ENCODE peak calls at places on chromosomes 16 and 17, in seven cellular contexts. One of them, this sample, is unnamed.

GRCh38 chr17:19958023-19958422 is 19.6 kb downstream of the AKAP10 start:
- DNase-seq in keratinocyte: peak; percentile 32
- DNase-seq in adrenal gland: peak; percentile 35
- DNase-seq in MM.1S: no peak
- DNase-seq in fibroblast of mammary gland: peak; percentile 76
- DNase-seq in GM23338: peak; percentile 64
- DNase-seq in HepG2: peak; percentile 31
- DNase-seq in this sample: no peak

GRCh38 chr17:57860414-57860999 is 10.7 kb upstream of the MRPS23 start:
- DNase-seq in keratinocyte: no peak
- DNase-seq in adrenal gland: no peak
- DNase-seq in GM23338: no peak
- DNase-seq in fibroblast of mammary gland: no peak
- DNase-seq in HepG2: no peak
- DNase-seq in MM.1S: no peak
- DNase-seq in this sample: no peak

GRCh38 chr16:21626659-21627277 is 25.6 kb downstream of the IGSF6 start:
- DNase-seq in fibroblast of mammary gland: peak; percentile 98
- DNase-seq in adrenal gland: peak; percentile 45
- DNase-seq in keratinocyte: no peak
- DNase-seq in MM.1S: no peak
- DNase-seq in GM23338: no peak
- DNase-seq in HepG2: peak; percentile 83
- DNase-seq in this sample: no peak

GRCh38 chr16:48617711-48618148 is 7.8 kb upstream of the N4BP1 start:
- DNase-seq in adrenal gland: no peak
- DNase-seq in fibroblast of mammary gland: peak; percentile 70
- DNase-seq in keratinocyte: no peak
- DNase-seq in MM.1S: no peak
- DNase-seq in HepG2: no peak
- DNase-seq in GM23338: no peak
- DNase-seq in this sample: peak; percentile 83

GRCh38 chr17:13777003-13777402 is 175.3 kb upstream of the HS3ST3A1 start:
- DNase-seq in keratinocyte: no peak
- DNase-seq in MM.1S: no peak
- DNase-seq in adrenal gland: no peak
- DNase-seq in fibroblast of mammary gland: peak; percentile 56
- DNase-seq in GM23338: no peak
- DNase-seq in HepG2: no peak
- DNase-seq in this sample: no peak

GRCh38 chr17:49993423-49994037 is 1.5 kb downstream of the DLX3 start:
- DNase-seq in keratinocyte: no peak
- DNase-seq in MM.1S: no peak
- DNase-seq in fibroblast of mammary gland: no peak
- DNase-seq in adrenal gland: no peak
- DNase-seq in HepG2: no peak
- DNase-seq in GM23338: peak; percentile 88
- DNase-seq in this sample: no peak

GRCh38 chr16:4519274-4520058 is 19.1 kb downstream of the CDIP1 start:
- DNase-seq in fibroblast of mammary gland: no peak
- DNase-seq in GM23338: no peak
- DNase-seq in HepG2: no peak
- DNase-seq in MM.1S: no peak
- DNase-seq in keratinocyte: no peak
- DNase-seq in adrenal gland: no peak
- DNase-seq in this sample: no peak

GRCh38 chr17:71484546-71484945 is 636.3 kb upstream of the SOX9 start:
- DNase-seq in GM23338: no peak
- DNase-seq in HepG2: no peak
- DNase-seq in fibroblast of mammary gland: no peak
- DNase-seq in adrenal gland: no peak
- DNase-seq in MM.1S: no peak
- DNase-seq in keratinocyte: no peak
- DNase-seq in this sample: no peak

GRCh38 chr17:67035131-67036083 is 8.9 kb upstream of the CACNG1 start:
- DNase-seq in keratinocyte: no peak
- DNase-seq in GM23338: no peak
- DNase-seq in fibroblast of mammary gland: no peak
- DNase-seq in adrenal gland: no peak
- DNase-seq in MM.1S: no peak
- DNase-seq in HepG2: no peak
- DNase-seq in this sample: no peak

GRCh38 chr17:61416540-61417363 is 17.1 kb downstream of the TBX2 start:
- DNase-seq in MM.1S: peak; percentile 74
- DNase-seq in HepG2: peak; percentile 91
- DNase-seq in GM23338: peak; percentile 94
- DNase-seq in keratinocyte: no peak
- DNase-seq in fibroblast of mammary gland: peak; percentile 84
- DNase-seq in adrenal gland: peak; percentile 91
- DNase-seq in this sample: peak; percentile 97

GRCh38 chr17:56902350-56902749 is 11.5 kb downstream of the TRIM25 start:
- DNase-seq in GM23338: no peak
- DNase-seq in adrenal gland: no peak
- DNase-seq in fibroblast of mammary gland: peak; percentile 43
- DNase-seq in MM.1S: no peak
- DNase-seq in HepG2: no peak
- DNase-seq in keratinocyte: no peak
- DNase-seq in this sample: no peak

GRCh38 chr17:80209765-80210164 is 10.4 kb downstream of the SGSH start:
- DNase-seq in MM.1S: no peak
- DNase-seq in keratinocyte: no peak
- DNase-seq in GM23338: no peak
- DNase-seq in fibroblast of mammary gland: no peak
- DNase-seq in HepG2: no peak
- DNase-seq in adrenal gland: no peak
- DNase-seq in this sample: no peak

GRCh38 chr17:62718420-62718819 is 89.7 kb downstream of the MARCHF10 start:
- DNase-seq in keratinocyte: no peak
- DNase-seq in fibroblast of mammary gland: peak; percentile 59
- DNase-seq in GM23338: no peak
- DNase-seq in HepG2: no peak
- DNase-seq in adrenal gland: no peak
- DNase-seq in MM.1S: no peak
- DNase-seq in this sample: no peak

GRCh38 chr17:7754656-7755055 is 37.1 kb downstream of the DNAH2 start:
- DNase-seq in GM23338: no peak
- DNase-seq in HepG2: no peak
- DNase-seq in keratinocyte: no peak
- DNase-seq in MM.1S: no peak
- DNase-seq in adrenal gland: no peak
- DNase-seq in fibroblast of mammary gland: no peak
- DNase-seq in this sample: no peak

GRCh38 chr16:19083670-19084069 is 16.3 kb downstream of the COQ7 start:
- DNase-seq in GM23338: no peak
- DNase-seq in keratinocyte: no peak
- DNase-seq in HepG2: no peak
- DNase-seq in MM.1S: no peak
- DNase-seq in fibroblast of mammary gland: no peak
- DNase-seq in adrenal gland: no peak
- DNase-seq in this sample: no peak

GRCh38 chr16:68287276-68288251 is 23.2 kb downstream of the SLC7A6OS start:
- DNase-seq in adrenal gland: peak; percentile 90
- DNase-seq in fibroblast of mammary gland: peak; percentile 94
- DNase-seq in MM.1S: no peak
- DNase-seq in HepG2: no peak
- DNase-seq in keratinocyte: no peak
- DNase-seq in GM23338: no peak
- DNase-seq in this sample: peak; percentile 90

GRCh38 chr16:49442805-49443204 is 69.2 kb downstream of the C16orf78 start:
- DNase-seq in adrenal gland: no peak
- DNase-seq in HepG2: no peak
- DNase-seq in GM23338: no peak
- DNase-seq in MM.1S: no peak
- DNase-seq in fibroblast of mammary gland: no peak
- DNase-seq in keratinocyte: no peak
- DNase-seq in this sample: no peak

GRCh38 chr16:24729967-24730815 is 740 bp downstream of the TNRC6A start:
- DNase-seq in HepG2: no peak
- DNase-seq in GM23338: peak; percentile 51
- DNase-seq in adrenal gland: peak; percentile 44
- DNase-seq in MM.1S: peak; percentile 19
- DNase-seq in fibroblast of mammary gland: peak; percentile 32
- DNase-seq in keratinocyte: no peak
- DNase-seq in this sample: peak; percentile 26

GRCh38 chr17:56074366-56074765 is 78.9 kb upstream of the ANKFN1 start:
- DNase-seq in GM23338: no peak
- DNase-seq in fibroblast of mammary gland: no peak
- DNase-seq in adrenal gland: no peak
- DNase-seq in MM.1S: no peak
- DNase-seq in keratinocyte: no peak
- DNase-seq in HepG2: no peak
- DNase-seq in this sample: no peak

GRCh38 chr17:62725791-62726249 is 82.3 kb downstream of the MARCHF10 start:
- DNase-seq in GM23338: no peak
- DNase-seq in HepG2: peak; percentile 25
- DNase-seq in adrenal gland: no peak
- DNase-seq in fibroblast of mammary gland: no peak
- DNase-seq in keratinocyte: no peak
- DNase-seq in MM.1S: no peak
- DNase-seq in this sample: no peak

GRCh38 chr16:1159325-1159972 is 6.5 kb downstream of the CACNA1H start:
- DNase-seq in MM.1S: no peak
- DNase-seq in GM23338: no peak
- DNase-seq in HepG2: peak; percentile 25
- DNase-seq in adrenal gland: peak; percentile 62
- DNase-seq in keratinocyte: no peak
- DNase-seq in fibroblast of mammary gland: no peak
- DNase-seq in this sample: no peak

GRCh38 chr17:68489919-68490318 is 22.3 kb upstream of the PRKAR1A start:
- DNase-seq in keratinocyte: no peak
- DNase-seq in GM23338: no peak
- DNase-seq in HepG2: no peak
- DNase-seq in adrenal gland: no peak
- DNase-seq in MM.1S: no peak
- DNase-seq in fibroblast of mammary gland: peak; percentile 75
- DNase-seq in this sample: no peak

GRCh38 chr16:90020838-90021382 is 1.7 kb upstream of the DBNDD1 start:
- DNase-seq in fibroblast of mammary gland: no peak
- DNase-seq in HepG2: peak; percentile 93
- DNase-seq in keratinocyte: no peak
- DNase-seq in adrenal gland: no peak
- DNase-seq in GM23338: no peak
- DNase-seq in MM.1S: no peak
- DNase-seq in this sample: no peak

DNA sequence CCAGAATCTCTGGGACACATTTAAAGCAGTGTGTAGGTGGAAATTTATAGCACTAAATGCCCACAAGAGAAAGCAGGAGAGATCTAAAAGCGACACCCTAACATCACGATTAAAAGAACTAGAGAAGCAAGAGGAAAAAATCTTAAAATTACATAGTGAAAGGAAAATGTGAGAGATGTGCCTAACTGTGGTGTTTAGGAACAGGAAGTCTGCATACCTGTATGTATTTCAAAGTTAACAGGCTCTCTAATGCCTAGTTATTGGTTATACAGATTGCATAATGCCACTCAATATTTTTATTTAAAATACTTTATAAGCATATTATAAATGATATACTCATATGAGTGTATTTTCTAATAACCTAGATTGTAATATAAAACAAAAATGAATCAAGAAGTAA is 25.9 kb downstream of the ZNF267 start:
- DNase-seq in adrenal gland: no peak
- DNase-seq in keratinocyte: no peak
- DNase-seq in MM.1S: no peak
- DNase-seq in GM23338: no peak
- DNase-seq in HepG2: no peak
- DNase-seq in fibroblast of mammary gland: no peak
- DNase-seq in this sample: no peak
- H3K4me3 ChIP-seq in adrenal gland: no peak overlapping the region
- H3K4me3 ChIP-seq in keratinocyte: no peak overlapping the region
- H3K4me3 ChIP-seq in MM.1S: no peak overlapping the region
- H3K4me3 ChIP-seq in GM23338: no peak overlapping the region
- H3K4me3 ChIP-seq in HepG2: no peak overlapping the region
- H3K4me3 ChIP-seq in fibroblast of mammary gland: no peak overlapping the region
- H3K4me3 ChIP-seq in this sample: no peak overlapping the region

GRCh38 chr17:48586355-48586924 is 3.6 kb downstream of the HOXB3 start:
- DNase-seq in fibroblast of mammary gland: no peak
- DNase-seq in GM23338: no peak
- DNase-seq in MM.1S: peak; percentile 14
- DNase-seq in adrenal gland: no peak
- DNase-seq in HepG2: no peak
- DNase-seq in keratinocyte: no peak
- DNase-seq in this sample: no peak
- H3K4me3 ChIP-seq in fibroblast of mammary gland: peak overlapping the region; percentile 78
- H3K4me3 ChIP-seq in GM23338: peak overlapping the region; percentile 47
- H3K4me3 ChIP-seq in MM.1S: peak overlapping the region; percentile 70
- H3K4me3 ChIP-seq in adrenal gland: no peak overlapping the region
- H3K4me3 ChIP-seq in HepG2: no peak overlapping the region
- H3K4me3 ChIP-seq in keratinocyte: no peak overlapping the region
- H3K4me3 ChIP-seq in this sample: peak overlapping the region; percentile 68

DNA sequence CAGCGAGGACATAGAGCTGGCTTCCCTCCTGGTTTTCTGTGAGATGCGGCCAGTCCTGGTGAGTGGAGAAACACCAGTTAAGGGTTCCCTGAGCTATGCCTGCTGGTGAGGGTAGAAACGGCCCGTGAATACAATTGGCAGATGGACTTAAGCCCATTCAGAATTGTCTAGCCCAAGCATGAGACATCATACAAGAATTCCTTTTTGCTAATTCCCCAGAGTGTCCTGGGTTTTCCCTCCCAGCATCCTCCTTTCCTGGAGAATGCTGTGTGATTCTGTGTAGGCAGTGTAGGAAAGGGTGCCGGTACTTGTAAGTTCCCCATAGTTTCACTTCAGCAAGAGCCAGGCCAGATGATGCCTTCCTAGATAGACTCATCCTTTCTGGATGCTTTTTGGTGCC is 65.1 kb downstream of the SDR42E1 start:
- DNase-seq in adrenal gland: no peak
- DNase-seq in HepG2: no peak
- DNase-seq in GM23338: no peak
- DNase-seq in keratinocyte: no peak
- DNase-seq in fibroblast of mammary gland: peak; percentile 64
- DNase-seq in MM.1S: no peak
- DNase-seq in this sample: no peak
- H3K4me3 ChIP-seq in adrenal gland: no peak overlapping the region
- H3K4me3 ChIP-seq in HepG2: no peak overlapping the region
- H3K4me3 ChIP-seq in GM23338: no peak overlapping the region
- H3K4me3 ChIP-seq in keratinocyte: no peak overlapping the region
- H3K4me3 ChIP-seq in fibroblast of mammary gland: no peak overlapping the region
- H3K4me3 ChIP-seq in MM.1S: no peak overlapping the region
- H3K4me3 ChIP-seq in this sample: no peak overlapping the region

DNA sequence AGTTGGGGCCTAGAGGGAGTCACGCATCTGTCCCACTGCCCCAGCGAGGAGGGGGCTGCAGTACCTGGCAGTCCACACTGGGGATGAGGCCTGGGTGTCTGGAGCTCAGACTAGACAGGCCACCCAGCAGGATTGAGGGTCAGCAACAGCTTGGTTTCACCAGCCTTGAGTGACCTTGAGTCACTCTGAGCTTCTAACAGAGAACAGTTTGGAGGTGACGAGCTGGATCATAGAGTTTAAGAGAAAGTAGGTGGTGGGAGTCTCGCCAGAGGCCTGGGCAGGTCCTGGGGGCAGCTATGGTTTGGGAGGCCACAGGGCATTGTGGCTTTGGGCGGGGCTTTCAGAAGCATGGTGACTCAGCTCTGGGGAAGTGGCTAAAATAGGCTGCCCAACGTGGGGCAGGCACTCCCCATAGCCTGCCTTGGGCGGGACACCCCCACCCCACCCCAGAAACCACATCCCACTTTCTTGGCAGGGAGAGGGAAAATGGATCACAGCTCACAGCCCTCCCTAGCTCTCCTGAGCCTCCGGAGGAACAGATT is 20.5 kb downstream of the CDC42EP4 start:
- DNase-seq in MM.1S: peak; percentile 78
- DNase-seq in adrenal gland: peak; percentile 86
- DNase-seq in fibroblast of mammary gland: peak; percentile 96
- DNase-seq in HepG2: no peak
- DNase-seq in keratinocyte: no peak
- DNase-seq in GM23338: no peak
- DNase-seq in this sample: peak; percentile 88
- H3K4me3 ChIP-seq in MM.1S: peak overlapping the region; percentile 28
- H3K4me3 ChIP-seq in adrenal gland: no peak overlapping the region
- H3K4me3 ChIP-seq in fibroblast of mammary gland: peak overlapping the region; percentile 19
- H3K4me3 ChIP-seq in HepG2: no peak overlapping the region
- H3K4me3 ChIP-seq in keratinocyte: no peak overlapping the region
- H3K4me3 ChIP-seq in GM23338: no peak overlapping the region
- H3K4me3 ChIP-seq in this sample: no peak overlapping the region

This sample was measured in right cardiac atrium.